ENCODE peak calls at places on chromosomes 16 and 17, in ten cellular contexts. U, A, M, X, L, G, B, Y, S and E are unnamed samples.

GRCh38 chr16:11310997-11311561 is 29.9 kb upstream of the PRM1 start:
- DNase-seq in U (peak; percentile 50), A (no peak), M (no peak), X (peak; percentile 29), L (no peak), G (no peak), B (no peak), Y (no peak), S (no peak), E (peak; percentile 93)

GRCh38 chr16:69712914-69713581 is 13.3 kb downstream of the NQO1 start:
- DNase-seq in U (no peak), A (no peak), M (no peak), X (no peak), L (no peak), G (no peak), B (no peak), Y (no peak), S (no peak), E (no peak)

GRCh38 chr17:81701288-81702071 is 1.7 kb upstream of the MRPL12 start:
- DNase-seq in U (no peak), A (peak; percentile 40), M (no peak), X (no peak), L (no peak), G (no peak), B (no peak), Y (peak; percentile 25), S (no peak), E (peak; percentile 65)

GRCh38 chr17:50828508-50829170 is 6.7 kb upstream of the WFIKKN2 start:
- DNase-seq in U (no peak), A (no peak), M (no peak), X (no peak), L (no peak), G (no peak), B (no peak), Y (no peak), S (no peak), E (peak; percentile 34)

GRCh38 chr17:1455291-1455747 is 713 bp downstream of the CRK start:
- DNase-seq in U (peak; percentile 41), A (peak; percentile 86), M (no peak), X (peak; percentile 68), L (peak; percentile 82), G (peak; percentile 70), B (peak; percentile 67), Y (peak; percentile 60), S (no peak), E (peak; percentile 64)

GRCh38 chr17:49219987-49220386 is 9.5 kb downstream of the ABI3 start:
- DNase-seq in U (no peak), A (no peak), M (no peak), X (no peak), L (no peak), G (no peak), B (no peak), Y (no peak), S (no peak), E (no peak)

GRCh38 chr17:47905221-47905733 is 9.2 kb downstream of the SP2 start:
- DNase-seq in U (no peak), A (no peak), M (no peak), X (peak; percentile 77), L (peak; percentile 49), G (peak; percentile 73), B (peak; percentile 78), Y (peak; percentile 32), S (no peak), E (no peak)

GRCh38 chr17:48587276-48588073 is 2.6 kb downstream of the HOXB3 start:
- DNase-seq in U (no peak), A (no peak), M (no peak), X (peak; percentile 65), L (no peak), G (peak; percentile 90), B (peak; percentile 82), Y (no peak), S (no peak), E (peak; percentile 31)

GRCh38 chr17:58329808-58330543 is 1.4 kb upstream of the TSPOAP1 start:
- DNase-seq in U (peak; percentile 58), A (no peak), M (no peak), X (no peak), L (no peak), G (no peak), B (no peak), Y (no peak), S (no peak), E (peak; percentile 67)
- H3K4me2 ChIP-seq in U (peak overlapping the region; percentile 68), A (no peak overlapping the region), M (no peak overlapping the region), X (no peak overlapping the region), L (peak overlapping the region; percentile 89), G (no peak overlapping the region), B (no peak overlapping the region), Y (no peak overlapping the region), S (no peak overlapping the region), E (peak overlapping the region; percentile 92)

DNA sequence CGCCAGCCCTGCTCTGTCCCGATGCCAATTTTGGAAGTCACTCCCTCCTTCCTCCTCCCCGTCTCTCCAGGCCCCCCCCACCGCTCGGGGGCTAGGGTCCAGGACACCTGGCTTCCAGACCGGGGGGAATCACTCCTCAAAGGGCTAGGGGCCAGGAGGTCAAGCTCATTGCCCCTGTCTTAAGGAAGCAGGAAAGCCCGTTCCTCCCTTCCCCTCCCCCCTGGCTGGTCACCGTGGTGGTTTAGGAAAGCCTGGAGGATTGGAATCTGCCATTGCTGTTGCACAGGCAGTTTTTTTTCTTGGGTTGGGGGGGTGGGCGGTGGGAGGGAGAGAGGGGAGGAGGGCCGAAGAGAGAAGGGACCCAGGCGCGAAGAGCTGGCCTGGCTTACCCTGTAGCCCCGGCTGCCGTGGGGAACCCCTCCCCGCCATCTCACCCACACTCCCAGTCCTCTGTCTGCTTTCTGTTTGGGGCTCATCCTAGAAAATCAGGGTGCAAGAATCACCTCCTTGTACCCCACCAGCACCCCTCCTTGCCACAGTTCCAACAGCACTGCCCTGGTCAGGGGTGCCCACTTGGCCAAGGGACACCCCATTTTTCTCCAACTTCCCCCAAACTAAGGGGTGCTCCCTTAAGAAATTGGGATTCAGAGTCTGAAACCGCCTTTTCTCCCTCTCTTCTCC is 2.9 kb upstream of the BCL6B start:
- DNase-seq in U (no peak), A (peak; percentile 49), M (no peak), X (peak; percentile 60), L (peak; percentile 69), G (peak; percentile 65), B (peak; percentile 23), Y (peak; percentile 51), S (no peak), E (no peak)
- H3K4me2 ChIP-seq in U (no peak overlapping the region), A (peak overlapping the region; percentile 81), M (peak overlapping the region; percentile 67), X (peak overlapping the region; percentile 74), L (peak overlapping the region; percentile 65), G (peak overlapping the region; percentile 86), B (peak overlapping the region; percentile 84), Y (peak overlapping the region; percentile 94), S (peak overlapping the region; percentile 82), E (no peak overlapping the region)

GRCh38 chr17:27462149-27462548 is 5.9 kb downstream of the KSR1 start:
- DNase-seq in U (no peak), A (no peak), M (no peak), X (no peak), L (no peak), G (no peak), B (no peak), Y (no peak), S (no peak), E (no peak)
- H3K4me2 ChIP-seq in U (no peak overlapping the region), A (peak overlapping the region; percentile 58), M (no peak overlapping the region), X (no peak overlapping the region), L (no peak overlapping the region), G (no peak overlapping the region), B (no peak overlapping the region), Y (no peak overlapping the region), S (no peak overlapping the region), E (no peak overlapping the region)

DNA sequence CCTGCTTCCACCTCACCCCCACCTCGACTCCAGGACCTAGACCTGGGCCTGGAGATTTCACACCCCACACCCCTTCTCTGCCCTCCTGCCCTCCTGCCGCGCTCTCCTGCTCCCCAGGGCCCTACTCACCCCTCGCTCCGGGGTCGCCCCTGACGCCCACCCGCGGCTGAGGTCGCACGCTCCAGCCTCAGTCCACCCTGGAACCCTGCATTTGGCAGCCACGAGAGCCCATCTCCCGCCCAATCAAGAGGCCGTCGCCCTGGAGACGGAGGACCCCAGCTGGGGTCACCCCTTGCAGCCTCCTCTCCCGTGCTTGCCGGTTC is 16.1 kb downstream of the TLE7 start:
- DNase-seq in U (no peak), A (no peak), M (no peak), X (no peak), L (no peak), G (no peak), B (no peak), Y (no peak), S (no peak), E (no peak)
- H3K4me2 ChIP-seq in U (no peak overlapping the region), A (peak overlapping the region; percentile 73), M (peak overlapping the region; percentile 82), X (peak overlapping the region; percentile 20), L (peak overlapping the region; percentile 89), G (peak overlapping the region; percentile 78), B (no peak overlapping the region), Y (no peak overlapping the region), S (peak overlapping the region; percentile 67), E (no peak overlapping the region)

GRCh38 chr16:1688807-1689560 is 10.9 kb downstream of the JPT2 start:
- DNase-seq in U (no peak), A (peak; percentile 91), M (no peak), X (no peak), L (no peak), G (peak; percentile 28), B (no peak), Y (peak; percentile 95), S (peak; percentile 66), E (no peak)
- H3K4me2 ChIP-seq in U (no peak overlapping the region), A (peak overlapping the region; percentile 62), M (no peak overlapping the region), X (no peak overlapping the region), L (no peak overlapping the region), G (no peak overlapping the region), B (no peak overlapping the region), Y (peak overlapping the region; percentile 75), S (peak overlapping the region; percentile 59), E (no peak overlapping the region)

DNA sequence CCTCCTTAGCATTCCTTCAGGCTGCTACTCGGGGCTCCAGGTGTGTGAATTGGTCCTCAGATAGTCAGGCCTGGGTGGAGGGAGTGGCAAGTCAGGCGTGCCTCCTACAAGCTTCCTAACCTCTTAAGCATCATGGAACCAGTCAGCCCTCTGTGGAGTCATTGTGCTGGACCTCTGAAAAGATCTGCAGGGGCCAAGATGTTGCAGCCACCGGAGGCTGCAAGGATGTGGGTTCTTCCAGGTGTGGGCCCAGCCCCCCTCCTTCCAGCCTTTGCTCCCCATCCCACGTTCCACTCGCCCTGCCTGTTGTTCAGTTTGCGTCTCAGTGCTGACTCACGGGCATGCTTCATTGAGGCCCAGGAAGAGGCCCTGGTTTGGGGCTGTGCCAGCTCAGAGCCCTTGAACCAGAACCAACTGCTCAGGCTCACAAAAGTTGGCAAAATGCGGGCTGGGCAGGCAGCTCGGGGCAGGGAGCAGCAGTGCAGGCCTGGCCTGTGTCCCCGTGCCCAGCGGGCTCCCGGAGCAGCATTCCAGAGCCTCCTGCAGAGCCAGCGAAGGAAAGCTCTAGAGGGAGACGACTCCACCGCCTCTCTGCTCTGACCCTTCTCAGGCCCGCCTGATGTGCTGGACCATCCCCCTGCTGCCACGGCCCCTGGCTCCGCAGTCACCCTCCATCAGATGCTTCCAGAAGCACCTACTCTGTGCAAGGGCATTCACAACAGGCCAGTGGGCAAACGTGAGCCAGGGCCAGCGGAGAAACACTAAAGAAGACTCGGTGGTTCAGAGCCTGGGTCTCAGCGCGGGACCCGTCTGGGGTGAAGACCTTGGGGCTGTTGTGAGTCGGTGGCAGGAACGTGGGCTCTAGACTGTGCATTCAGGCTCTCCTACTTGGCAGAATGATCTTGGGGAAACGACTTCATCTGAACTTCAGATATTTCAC is 7.5 kb downstream of the LDHD start:
- DNase-seq in U (peak; percentile 94), A (peak; percentile 70), M (no peak), X (no peak), L (no peak), G (peak; percentile 94), B (peak; percentile 96), Y (peak; percentile 97), S (peak; percentile 78), E (peak; percentile 68)
- H3K4me2 ChIP-seq in U (peak overlapping the region; percentile 81), A (no peak overlapping the region), M (peak overlapping the region; percentile 20), X (no peak overlapping the region), L (no peak overlapping the region), G (peak overlapping the region; percentile 46), B (peak overlapping the region; percentile 16), Y (peak overlapping the region; percentile 78), S (peak overlapping the region; percentile 79), E (peak overlapping the region; percentile 70)